ENCODE peak calls at places on chromosomes 16 and 17, in eight cellular contexts. W, Y, E, T, A, H, L and U are unnamed samples.

GRCh38 chr17:74690409-74690825 is 22.3 kb downstream of the CD300LF start:
- DNase-seq in W (peak), Y (no peak), H (no peak), T (no peak), A (no peak), E (no peak), L (no peak), U (peak)

GRCh38 chr16:11665071-11665491 is 3.2 kb upstream of the SNN start:
- DNase-seq in W (no peak), E (no peak), L (no peak), A (no peak), H (no peak), Y (no peak), T (no peak), U (no peak)

GRCh38 chr16:20241321-20241720 is 86.0 kb downstream of the GP2 start:
- DNase-seq in E (no peak), A (no peak), L (no peak), W (peak), Y (no peak), T (no peak), H (no peak), U (no peak)

GRCh38 chr16:1991588-1992474 is 2.1 kb downstream of the SYNGR3 start:
- DNase-seq in Y (no peak), A (peak), T (peak), E (peak), L (peak), W (peak), H (peak), U (peak)

GRCh38 chr17:28982191-28982793 is 23.5 kb downstream of the SEZ6 start:
- DNase-seq in E (no peak), W (peak), H (no peak), L (peak), A (peak), T (no peak), Y (no peak), U (no peak)

GRCh38 chr16:71216714-71217113 is 13.8 kb downstream of the HYDIN start:
- DNase-seq in A (no peak), W (no peak), H (no peak), E (no peak), L (no peak), T (no peak), Y (no peak), U (no peak)

GRCh38 chr16:17015702-17016101 is 455.1 kb downstream of the XYLT1 start:
- DNase-seq in Y (no peak), W (no peak), L (no peak), T (no peak), H (no peak), E (no peak), A (no peak), U (no peak)

GRCh38 chr17:31803494-31804213 is 55.4 kb downstream of the COPRS start:
- DNase-seq in L (no peak), A (no peak), H (no peak), E (no peak), Y (no peak), T (no peak), W (peak), U (no peak)

GRCh38 chr16:56013962-56014552 is 138.9 kb upstream of the CES5A start:
- DNase-seq in T (peak), W (peak), Y (no peak), A (no peak), H (no peak), L (peak), E (no peak), U (no peak)

GRCh38 chr16:73669535-73670274 is 621.8 kb upstream of the ZFHX3 start:
- DNase-seq in A (no peak), L (no peak), H (no peak), T (no peak), Y (no peak), W (no peak), E (no peak), U (no peak)

GRCh38 chr16:76787394-76787793 is 403.6 kb upstream of the MON1B start:
- DNase-seq in H (no peak), A (no peak), Y (no peak), E (no peak), W (no peak), T (no peak), L (no peak), U (no peak)

GRCh38 chr17:61070649-61071048 is 329.0 kb upstream of the TBX2 start:
- DNase-seq in A (no peak), L (no peak), Y (no peak), T (no peak), W (no peak), H (no peak), E (no peak), U (no peak)

GRCh38 chr16:84885024-84885910 is 65.5 kb downstream of the CRISPLD2 start:
- DNase-seq in Y (no peak), A (no peak), E (no peak), W (no peak), H (no peak), T (no peak), L (peak), U (no peak)

GRCh38 chr17:74833501-74834361 is 26.0 kb downstream of the GRIN2C start:
- DNase-seq in E (no peak), L (no peak), W (peak), H (no peak), T (no peak), Y (no peak), A (no peak), U (no peak)

GRCh38 chr17:40351185-40352043 is 13.1 kb downstream of the GJD3 start:
- DNase-seq in T (no peak), Y (no peak), L (no peak), E (no peak), A (no peak), H (no peak), W (no peak), U (no peak)

GRCh38 chr17:65533056-65533745 is 28.2 kb downstream of the AXIN2 start:
- DNase-seq in T (no peak), H (no peak), E (no peak), A (no peak), Y (no peak), L (no peak), W (no peak), U (no peak)

GRCh38 chr16:31458073-31458834 is 1.0 kb upstream of the ARMC5 start:
- DNase-seq in E (peak), W (peak), Y (no peak), A (no peak), T (no peak), L (peak), H (no peak), U (peak)

GRCh38 chr17:81065500-81065899 is 30.5 kb downstream of the BAIAP2 start:
- DNase-seq in L (no peak), H (no peak), W (no peak), E (peak), Y (no peak), T (no peak), A (no peak), U (no peak)

GRCh38 chr17:2292100-2292499 is 11.5 kb downstream of the SMG6 start:
- DNase-seq in A (no peak), H (no peak), W (no peak), L (no peak), Y (no peak), E (no peak), T (no peak), U (no peak)

GRCh38 chr16:4344659-4345438 is 6.3 kb downstream of the PAM16 start:
- DNase-seq in A (no peak), L (no peak), E (peak), Y (no peak), H (no peak), T (no peak), W (no peak), U (peak)

GRCh38 chr17:77834170-77835115 is 124.1 kb upstream of the TNRC6C start:
- DNase-seq in T (peak), Y (no peak), L (peak), E (peak), W (peak), H (no peak), A (no peak), U (peak)

GRCh38 chr17:19542247-19542646 is 8.6 kb downstream of the SLC47A1 start:
- DNase-seq in H (no peak), L (no peak), Y (no peak), W (no peak), E (no peak), A (no peak), T (no peak), U (no peak)

GRCh38 chr16:15985144-15985543 is 35.7 kb downstream of the ABCC1 start:
- DNase-seq in W (no peak), A (no peak), Y (no peak), T (no peak), H (no peak), E (no peak), L (no peak), U (no peak)

GRCh38 chr17:50638851-50639767 is 4.4 kb downstream of the ABCC3 start:
- DNase-seq in W (no peak), E (peak), Y (peak), T (peak), H (peak), A (no peak), L (peak), U (peak)

GRCh38 chr16:17939052-17939673 is 397.4 kb downstream of the NPIPA8 start:
- DNase-seq in Y (no peak), W (no peak), H (no peak), T (no peak), E (no peak), L (no peak), A (no peak), U (no peak)

GRCh38 chr16:50464325-50465290 is 83.6 kb upstream of the NKD1 start:
- DNase-seq in A (no peak), H (peak), Y (no peak), L (no peak), W (no peak), E (no peak), T (no peak), U (peak)

GRCh38 chr17:56887552-56888467 is 26.0 kb downstream of the TRIM25 start:
- DNase-seq in E (peak), Y (peak), W (no peak), H (no peak), L (no peak), A (no peak), T (peak), U (no peak)
- TF ChIP-seq POLR2AphosphoS5 in E (peak), Y (no peak), W (no peak), H (no peak), L (no peak), A (no peak), T (peak), U (no peak)

GRCh38 chr16:88972349-88972748 is 4.7 kb downstream of the CBFA2T3 start:
- DNase-seq in W (no peak), L (no peak), E (no peak), T (no peak), Y (no peak), A (no peak), H (no peak), U (no peak)
- H3K4me3 ChIP-seq in W (no peak), L (no peak), E (no peak), T (no peak), Y (no peak), A (no peak), H (no peak), U (no peak)

GRCh38 chr17:5695480-5695879 is 111.2 kb upstream of the NLRP1 start:
- DNase-seq in W (no peak), E (no peak), T (no peak), Y (no peak), H (no peak), A (no peak), L (no peak), U (no peak)
- TF ChIP-seq POLR2AphosphoS5 in W (no peak), E (no peak), T (no peak), Y (no peak), H (no peak), A (no peak), L (no peak), U (no peak)

DNA sequence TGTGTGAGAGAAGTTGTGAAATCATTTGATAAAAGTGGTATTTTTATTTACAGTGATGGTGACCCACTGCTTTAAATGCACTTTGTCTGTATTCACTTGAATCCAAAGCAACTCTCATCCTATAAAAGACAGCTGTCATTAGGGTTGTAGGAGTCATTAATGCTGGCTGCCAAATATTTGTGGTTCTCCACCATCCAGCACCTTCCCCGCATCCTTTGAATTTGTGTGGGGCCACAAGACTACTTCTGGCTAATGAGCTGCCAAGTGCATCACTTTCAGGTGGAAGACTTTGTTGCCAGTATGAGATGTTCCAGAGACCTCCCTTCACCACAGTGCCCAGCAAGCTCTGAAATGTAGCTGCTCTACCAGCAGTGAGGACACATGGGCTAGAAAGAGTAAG is 43.4 kb downstream of the CMTM3 start:
- DNase-seq in A (no peak), H (no peak), E (no peak), L (no peak), Y (no peak), W (no peak), T (no peak), U (no peak)
- H3K4me3 ChIP-seq in A (no peak), H (no peak), E (no peak), L (no peak), Y (no peak), W (no peak), T (no peak), U (no peak)

GRCh38 chr17:63653018-63653417 is 30.8 kb downstream of the MAP3K3 start:
- DNase-seq in E (no peak), W (no peak), L (no peak), T (no peak), Y (no peak), A (no peak), H (no peak), U (no peak)
- TF ChIP-seq POLR2AphosphoS5 in E (no peak), W (no peak), L (no peak), T (no peak), Y (no peak), A (no peak), H (no peak), U (no peak)

GRCh38 chr17:49209061-49209571 is 1.3 kb downstream of the GNGT2 start:
- DNase-seq in W (no peak), Y (no peak), T (no peak), E (no peak), A (no peak), H (no peak), L (no peak), U (no peak)

GRCh38 chr17:49213399-49213798 is 2.9 kb downstream of the ABI3 start:
- DNase-seq in E (no peak), W (no peak), H (no peak), L (no peak), A (no peak), T (no peak), Y (no peak), U (no peak)

GRCh38 chr17:49213803-49214202 is 3.3 kb downstream of the ABI3 start:
- DNase-seq in Y (no peak), L (no peak), T (no peak), A (no peak), E (no peak), H (no peak), W (no peak), U (no peak)

GRCh38 chr17:49214665-49215360 is 4.3 kb downstream of the ABI3 start:
- DNase-seq in T (no peak), A (no peak), Y (no peak), E (peak), L (peak), W (no peak), H (peak), U (no peak)

DNA sequence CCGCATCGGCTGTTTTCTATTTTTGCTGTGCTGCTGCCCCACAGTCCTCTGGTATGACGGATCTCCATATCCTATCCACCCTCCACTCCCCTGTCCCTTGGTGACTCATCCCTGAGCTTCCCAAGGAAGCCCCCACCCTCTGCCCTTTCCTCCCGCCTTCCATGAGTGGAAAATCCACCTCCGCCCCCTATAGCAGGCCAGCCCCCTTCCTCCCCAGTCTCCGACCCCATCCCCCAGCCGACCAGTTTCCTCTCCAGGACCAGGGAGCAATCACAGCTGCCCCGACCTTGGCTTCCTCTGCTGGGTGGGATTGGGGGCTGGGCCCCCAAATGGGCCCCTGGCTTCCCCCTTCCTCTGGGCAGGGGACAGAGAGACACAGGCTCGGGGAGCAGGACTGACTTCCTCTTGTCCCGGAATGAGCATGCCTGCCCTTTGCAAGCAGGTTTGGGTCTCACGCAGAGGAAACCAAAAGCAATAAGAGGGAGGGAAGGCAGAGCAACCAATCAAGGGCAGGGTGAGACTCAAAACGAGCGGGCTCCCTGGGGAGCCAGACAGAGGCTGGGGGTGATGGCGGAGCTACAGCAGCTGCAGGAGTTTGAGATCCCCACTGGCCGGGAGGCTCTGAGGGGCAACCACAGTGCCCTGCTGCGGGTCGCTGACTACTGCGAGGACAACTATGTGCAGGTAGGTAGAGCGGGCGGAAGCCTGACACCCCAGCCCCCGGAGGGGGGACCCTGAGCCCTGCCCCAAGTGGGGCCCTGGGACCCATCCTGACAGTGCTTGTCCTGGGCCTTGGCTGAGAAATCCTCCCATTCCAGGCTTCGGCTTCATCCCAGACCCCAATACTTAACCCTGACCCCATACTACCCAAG is at the start of the genes ABI3 and GNGT2:
- DNase-seq in E (peak), Y (no peak), A (no peak), H (no peak), W (peak), T (no peak), L (peak), U (no peak)
- H3K4me3 ChIP-seq in E (peak), Y (no peak), A (peak), H (peak), W (no peak), T (no peak), L (peak), U (no peak)

DNA sequence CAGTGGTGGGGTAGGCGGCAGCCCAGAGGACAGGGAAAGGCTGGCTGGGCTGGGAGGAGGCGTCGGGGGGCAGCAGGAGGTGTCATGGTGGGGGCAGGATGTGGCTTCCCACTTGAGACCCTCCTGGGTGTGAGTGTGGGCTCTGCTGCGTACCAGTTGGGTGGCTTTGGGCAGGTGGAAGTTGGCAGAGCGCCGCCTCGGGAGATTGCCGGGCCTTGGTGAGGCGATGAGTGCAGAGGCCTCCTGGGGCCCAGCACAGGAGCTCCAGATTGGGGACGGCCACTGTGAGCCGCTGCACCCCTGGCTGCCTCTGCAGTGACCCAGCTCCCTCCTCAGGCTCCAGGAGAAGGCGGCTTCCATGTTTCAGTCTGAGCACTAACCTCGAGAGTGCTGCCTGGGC is 13.8 kb downstream of the GPT2 start:
- DNase-seq in T (no peak), L (no peak), Y (no peak), W (no peak), A (no peak), E (no peak), H (no peak), U (no peak)
- TF ChIP-seq POLR2AphosphoS5 in T (no peak), L (no peak), Y (no peak), W (no peak), A (no peak), E (no peak), H (no peak), U (no peak)

GRCh38 chr16:25013751-25014499 is 1.2 kb downstream of the ARHGAP17 start:
- DNase-seq in E (no peak), A (no peak), W (no peak), T (no peak), H (no peak), Y (no peak), L (peak), U (no peak)
- H3K4me3 ChIP-seq in E (peak), A (peak), W (peak), T (peak), H (peak), Y (peak), L (peak), U (peak)

GRCh38 chr17:48231995-48232729 is 124.6 kb downstream of the SNX11 start:
- DNase-seq in Y (no peak), A (no peak), H (no peak), E (no peak), W (no peak), L (no peak), T (no peak), U (no peak)
- TF ChIP-seq POLR2AphosphoS5 in Y (no peak), A (no peak), H (no peak), E (no peak), W (no peak), L (no peak), T (no peak), U (no peak)